ENCODE peak calls at places on chromosomes 12 and 14, in nine cellular contexts. F, Z, J, E, X, L, D, I and P are unnamed samples.

GRCh38 chr12:71152838-71153237 is 5.0 kb downstream of the TSPAN8 start:
- DNase-seq in I (no peak), L (no peak), J (no peak), X (no peak), E (no peak), Z (no peak), F (no peak), D (no peak), P (peak)

GRCh38 chr12:128864516-128865186 is 11.4 kb downstream of the GLT1D1 start:
- DNase-seq in E (no peak), L (no peak), D (no peak), Z (no peak), X (no peak), I (no peak), J (no peak), F (no peak), P (no peak)

GRCh38 chr12:112822056-112822455 is 30.5 kb downstream of the RPH3A start:
- DNase-seq in D (no peak), Z (no peak), J (no peak), F (no peak), I (no peak), X (no peak), L (no peak), E (peak), P (peak)

GRCh38 chr12:7219599-7220243 is 30.2 kb downstream of the PEX5 start:
- DNase-seq in X (peak), L (peak), I (peak), F (peak), J (peak), Z (peak), E (peak), D (peak), P (peak)

GRCh38 chr12:120292411-120292660 is 633 bp upstream of the RNU4-2 start:
- DNase-seq in D (no peak), J (no peak), X (no peak), E (no peak), I (no peak), Z (no peak), F (no peak), L (no peak), P (no peak)

GRCh38 chr14:36223558-36223957 is 47.0 kb upstream of the PTCSC3 start:
- DNase-seq in L (no peak), X (no peak), D (no peak), J (no peak), F (no peak), I (no peak), E (no peak), Z (no peak), P (no peak)

GRCh38 chr14:54175298-54175942 is 218.8 kb upstream of the BMP4 start:
- DNase-seq in F (peak), L (no peak), J (peak), E (peak), Z (peak), D (no peak), I (no peak), X (peak), P (peak)

GRCh38 chr12:26195641-26196423 is 459 bp downstream of the SSPN start:
- DNase-seq in F (peak), J (peak), L (peak), E (no peak), D (no peak), I (no peak), X (no peak), Z (no peak), P (peak)

GRCh38 chr12:110531741-110532333 is 29.7 kb downstream of the RAD9B start:
- DNase-seq in F (no peak), E (no peak), J (no peak), X (no peak), D (no peak), I (no peak), Z (no peak), L (no peak), P (peak)

GRCh38 chr14:77882631-77883030 is 82.7 kb downstream of the ADCK1 start:
- DNase-seq in E (no peak), Z (no peak), I (no peak), L (no peak), F (no peak), J (no peak), D (no peak), X (no peak), P (no peak)

GRCh38 chr12:31369712-31370521 is 44.0 kb upstream of the SINHCAF start:
- DNase-seq in J (no peak), D (no peak), I (no peak), F (peak), Z (no peak), L (no peak), X (no peak), E (no peak), P (peak)

GRCh38 chr12:68264864-68265256 is 11.5 kb upstream of the IL22 start:
- DNase-seq in J (no peak), D (no peak), X (peak), I (no peak), E (no peak), F (no peak), L (no peak), Z (no peak), P (no peak)

GRCh38 chr14:54374117-54374884 is 22.5 kb upstream of the CDKN3 start:
- DNase-seq in I (no peak), X (no peak), E (no peak), F (no peak), D (no peak), J (no peak), Z (no peak), L (no peak), P (no peak)

GRCh38 chr12:32400114-32400672 is 835 bp downstream of the FGD4 start:
- DNase-seq in L (no peak), D (no peak), Z (no peak), E (no peak), J (peak), X (no peak), F (no peak), I (no peak), P (peak)

GRCh38 chr14:47442206-47442605 is 233.2 kb downstream of the MDGA2 start:
- DNase-seq in E (no peak), X (no peak), L (no peak), J (peak), I (no peak), F (peak), Z (no peak), D (no peak), P (peak)

GRCh38 chr12:124411953-124412645 is 117.2 kb downstream of the RFLNA start:
- DNase-seq in L (no peak), F (no peak), I (no peak), Z (no peak), J (no peak), D (no peak), X (no peak), E (no peak), P (no peak)

GRCh38 chr12:14695685-14696084 is 714 bp downstream of the GUCY2C start:
- DNase-seq in D (no peak), J (peak), L (no peak), I (no peak), Z (no peak), E (no peak), X (no peak), F (no peak), P (no peak)

GRCh38 chr14:54213531-54213930 is 183.3 kb upstream of the CDKN3 start:
- DNase-seq in J (no peak), E (no peak), F (no peak), X (no peak), L (no peak), D (no peak), I (no peak), Z (no peak), P (no peak)

GRCh38 chr12:61993734-61994345 is 266.4 kb upstream of the USP15 start:
- DNase-seq in E (no peak), I (no peak), F (peak), X (no peak), D (no peak), J (peak), Z (no peak), L (no peak), P (peak)

GRCh38 chr14:103101964-103102688 is 7.6 kb downstream of the EXOC3L4 start:
- DNase-seq in I (no peak), E (no peak), Z (no peak), J (no peak), L (no peak), X (no peak), F (no peak), D (no peak), P (no peak)

GRCh38 chr14:36975834-36976233 is 196.6 kb downstream of the SLC25A21 start:
- DNase-seq in X (no peak), D (no peak), F (no peak), E (peak), L (no peak), I (no peak), J (no peak), Z (no peak), P (peak)

GRCh38 chr12:62917066-62917465 is 17.9 kb downstream of the PPM1H start:
- DNase-seq in X (no peak), D (no peak), Z (no peak), E (no peak), J (no peak), I (no peak), F (no peak), L (no peak), P (no peak)

GRCh38 chr12:45707241-45707857 is 22.2 kb upstream of the ARID2 start:
- DNase-seq in Z (no peak), I (no peak), J (no peak), F (no peak), E (no peak), X (no peak), D (no peak), L (no peak), P (no peak)